ENCODE peak calls at places on chromosomes 13 and 19, in six cellular contexts. F is neural progenitor cell, G is hepatocyte, Q is HCT116, Z is SK-N-SH, W is OCI-LY7. B is an unnamed sample.

GRCh38 chr13:86909318-86909717 is 761.9 kb upstream of the SLITRK5 start:
- DNase-seq in F (no peak), G (no peak), Q (no peak), Z (no peak), W (no peak), B (no peak)

GRCh38 chr13:107348931-107349330 is 781.0 kb upstream of the ARGLU1 start:
- DNase-seq in F (no peak), G (no peak), Q (no peak), Z (peak), W (no peak), B (no peak)

GRCh38 chr19:29303707-29304090 is 90.7 kb upstream of the UQCRFS1 start:
- DNase-seq in F (no peak), G (no peak), Q (no peak), Z (no peak), W (no peak), B (no peak)

GRCh38 chr19:4984448-4984990 is 15.6 kb downstream of the KDM4B start:
- DNase-seq in F (no peak), G (no peak), Q (no peak), Z (peak), W (no peak), B (no peak)

GRCh38 chr19:17755977-17756670 is 4.8 kb downstream of the FCHO1 start:
- DNase-seq in F (peak), G (peak), Q (no peak), Z (peak), W (peak), B (peak)

GRCh38 chr19:18586311-18586710 is 2.3 kb upstream of the REX1BD start:
- DNase-seq in F (no peak), G (no peak), Q (no peak), Z (no peak), W (peak), B (no peak)

GRCh38 chr13:50529154-50529882 is 314.2 kb downstream of the DLEU7 start:
- DNase-seq in F (no peak), G (peak), Q (peak), Z (peak), W (no peak), B (no peak)

GRCh38 chr13:34037636-34038325 is 219.8 kb downstream of the RFC3 start:
- DNase-seq in F (peak), G (no peak), Q (no peak), Z (no peak), W (peak), B (peak)

GRCh38 chr13:92959790-92960189 is 266.8 kb upstream of the GPC6 start:
- DNase-seq in F (no peak), G (no peak), Q (no peak), Z (no peak), W (no peak), B (no peak)

GRCh38 chr19:7986321-7987083 is 18.9 kb downstream of the ELAVL1 start:
- DNase-seq in F (no peak), G (no peak), Q (no peak), Z (no peak), W (no peak), B (no peak)

GRCh38 chr13:31521466-31521865 is 217.9 kb upstream of the RXFP2 start:
- DNase-seq in F (no peak), G (no peak), Q (no peak), Z (no peak), W (no peak), B (no peak)

GRCh38 chr13:48233886-48234488 is 981 bp downstream of the ITM2B start:
- DNase-seq in F (peak), G (peak), Q (no peak), Z (no peak), W (no peak), B (peak)

GRCh38 chr13:104408733-104409132 is 1342.5 kb upstream of the SLC10A2 start:
- DNase-seq in F (no peak), G (no peak), Q (no peak), Z (no peak), W (no peak), B (no peak)

GRCh38 chr13:52949044-52949443 is 79.6 kb upstream of the OLFM4 start:
- DNase-seq in F (no peak), G (no peak), Q (no peak), Z (no peak), W (no peak), B (no peak)

GRCh38 chr13:23087884-23088283 is 92.9 kb upstream of the SGCG start:
- DNase-seq in F (peak), G (peak), Q (peak), Z (peak), W (peak), B (peak)

GRCh38 chr13:45889582-45890243 is 38.2 kb upstream of the SIAH3 start:
- DNase-seq in F (no peak), G (no peak), Q (no peak), Z (no peak), W (no peak), B (no peak)

GRCh38 chr19:4284176-4284958 is 5.3 kb downstream of the SHD start:
- DNase-seq in F (peak), G (peak), Q (peak), Z (peak), W (peak), B (peak)

GRCh38 chr19:39845172-39845571 is 1.0 kb downstream of the FBL start:
- DNase-seq in F (no peak), G (no peak), Q (no peak), Z (no peak), W (peak), B (no peak)

GRCh38 chr13:107586216-107586615 is 629.1 kb downstream of the LIG4 start:
- DNase-seq in F (no peak), G (no peak), Q (no peak), Z (no peak), W (no peak), B (no peak)

GRCh38 chr13:99176309-99177276 is 24.1 kb upstream of the UBAC2 start:
- DNase-seq in F (peak), G (peak), Q (peak), Z (peak), W (peak), B (peak)

GRCh38 chr13:89740994-89741678 is 1606.4 kb upstream of the MIR17HG start:
- DNase-seq in F (no peak), G (no peak), Q (no peak), Z (no peak), W (no peak), B (no peak)

GRCh38 chr19:23698711-23699520 is 11.9 kb upstream of the ZNF675 start:
- DNase-seq in F (no peak), G (peak), Q (no peak), Z (peak), W (no peak), B (peak)

DNA sequence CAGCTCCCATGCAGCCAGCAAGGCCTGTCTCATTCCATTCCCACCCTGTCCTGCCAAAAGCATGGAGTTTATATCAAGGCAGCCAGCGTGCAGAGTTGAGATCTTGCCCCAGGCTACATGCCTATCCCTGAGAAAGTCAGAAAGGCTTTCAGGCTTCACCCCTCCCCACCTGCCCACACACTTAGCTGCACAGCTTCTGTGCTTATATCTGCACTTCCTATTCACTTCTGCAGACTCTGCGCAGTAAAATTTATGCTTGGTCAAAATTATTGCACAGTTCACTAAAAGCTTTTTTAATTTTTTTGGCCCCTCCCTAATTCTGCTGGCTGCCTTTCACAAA is 12.5 kb upstream of the ZNF675 start:
- DNase-seq in F (no peak), G (no peak), Q (no peak), Z (peak), W (no peak), B (no peak)
- TF ChIP-seq EZH2phosphoT487 in F (no peak), G (no peak), Q (no peak), Z (no peak), W (no peak), B (no peak)

GRCh38 chr13:43388282-43389034 is 365.1 kb downstream of the DNAJC15 start:
- DNase-seq in F (no peak), G (peak), Q (peak), Z (no peak), W (no peak), B (no peak)
- TF ChIP-seq EZH2phosphoT487 in F (no peak), G (no peak), Q (no peak), Z (no peak), W (no peak), B (no peak)

GRCh38 chr19:38693380-38694223 is 46.2 kb downstream of the ACTN4 start:
- DNase-seq in F (peak), G (no peak), Q (peak), Z (no peak), W (peak), B (peak)
- TF ChIP-seq EZH2phosphoT487 in F (peak), G (no peak), Q (no peak), Z (no peak), W (no peak), B (no peak)

GRCh38 chr19:50896591-50897190 is 14.5 kb downstream of the KLK4 start:
- DNase-seq in F (no peak), G (peak), Q (peak), Z (no peak), W (peak), B (no peak)
- TF ChIP-seq EZH2phosphoT487 in F (no peak), G (no peak), Q (no peak), Z (no peak), W (no peak), B (no peak)

GRCh38 chr19:46536391-46536790 is 40.7 kb upstream of the PNMA8B start:
- DNase-seq in F (no peak), G (no peak), Q (no peak), Z (no peak), W (no peak), B (no peak)

GRCh38 chr19:46533085-46534081 is 37.7 kb upstream of the PNMA8B start:
- DNase-seq in F (peak), G (no peak), Q (no peak), Z (peak), W (no peak), B (peak)

GRCh38 chr19:46542428-46543230 is 47.0 kb upstream of the PNMA8B start:
- DNase-seq in F (peak), G (peak), Q (peak), Z (peak), W (peak), B (peak)

DNA sequence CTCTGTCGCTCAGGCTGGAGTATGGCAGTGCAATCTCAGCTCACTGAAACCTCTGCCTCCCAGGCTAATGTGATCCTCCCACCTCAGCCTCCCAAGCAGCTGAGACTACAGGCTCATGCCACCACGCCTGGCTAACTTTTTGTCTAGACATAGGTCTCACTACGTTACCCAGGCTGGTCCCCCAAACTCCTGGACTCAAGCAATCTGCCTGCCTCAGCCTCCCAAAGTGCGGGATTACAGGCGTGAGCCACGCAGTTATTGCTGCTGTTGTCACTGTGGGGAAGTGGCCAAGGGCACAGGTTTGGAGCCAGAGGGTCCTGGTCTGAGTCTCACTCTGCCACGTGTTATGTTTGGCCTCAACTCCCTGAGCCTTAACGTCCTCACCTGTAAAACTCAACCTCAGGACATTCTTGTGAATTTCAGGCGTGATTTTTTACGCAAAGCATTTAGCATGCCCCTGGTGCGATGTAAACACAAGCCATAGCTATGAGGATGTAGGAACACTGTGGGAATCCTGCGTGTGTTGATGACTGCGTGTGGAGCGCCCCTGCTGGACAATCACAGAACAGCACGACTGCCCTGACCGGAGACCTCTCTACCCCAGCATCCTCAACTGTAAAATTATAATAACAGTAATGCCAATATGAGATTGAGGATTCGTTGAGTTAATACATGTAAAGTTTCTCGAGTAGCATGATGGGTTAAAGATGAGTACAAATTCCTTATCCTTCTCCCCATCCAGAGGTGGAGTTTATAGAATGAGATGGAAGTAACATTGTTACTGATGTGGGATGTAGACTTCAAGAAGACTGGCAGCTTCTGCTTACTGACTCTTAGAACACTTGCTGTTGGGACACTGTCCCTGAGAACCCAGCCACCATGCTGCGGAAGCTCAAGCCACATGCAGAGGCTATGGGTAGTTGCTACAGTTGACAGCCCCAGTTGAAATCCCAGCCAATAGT is 41.8 kb upstream of the PNMA8B start:
- DNase-seq in F (peak), G (peak), Q (no peak), Z (peak), W (peak), B (peak)
- TF ChIP-seq EZH2phosphoT487 in F (no peak), G (no peak), Q (no peak), Z (no peak), W (no peak), B (no peak)

GRCh38 chr13:73168993-73169401 is 110.2 kb downstream of the KLF5 start:
- DNase-seq in F (no peak), G (no peak), Q (no peak), Z (no peak), W (no peak), B (no peak)
- TF ChIP-seq EZH2phosphoT487 in F (no peak), G (no peak), Q (no peak), Z (no peak), W (no peak), B (no peak)

DNA sequence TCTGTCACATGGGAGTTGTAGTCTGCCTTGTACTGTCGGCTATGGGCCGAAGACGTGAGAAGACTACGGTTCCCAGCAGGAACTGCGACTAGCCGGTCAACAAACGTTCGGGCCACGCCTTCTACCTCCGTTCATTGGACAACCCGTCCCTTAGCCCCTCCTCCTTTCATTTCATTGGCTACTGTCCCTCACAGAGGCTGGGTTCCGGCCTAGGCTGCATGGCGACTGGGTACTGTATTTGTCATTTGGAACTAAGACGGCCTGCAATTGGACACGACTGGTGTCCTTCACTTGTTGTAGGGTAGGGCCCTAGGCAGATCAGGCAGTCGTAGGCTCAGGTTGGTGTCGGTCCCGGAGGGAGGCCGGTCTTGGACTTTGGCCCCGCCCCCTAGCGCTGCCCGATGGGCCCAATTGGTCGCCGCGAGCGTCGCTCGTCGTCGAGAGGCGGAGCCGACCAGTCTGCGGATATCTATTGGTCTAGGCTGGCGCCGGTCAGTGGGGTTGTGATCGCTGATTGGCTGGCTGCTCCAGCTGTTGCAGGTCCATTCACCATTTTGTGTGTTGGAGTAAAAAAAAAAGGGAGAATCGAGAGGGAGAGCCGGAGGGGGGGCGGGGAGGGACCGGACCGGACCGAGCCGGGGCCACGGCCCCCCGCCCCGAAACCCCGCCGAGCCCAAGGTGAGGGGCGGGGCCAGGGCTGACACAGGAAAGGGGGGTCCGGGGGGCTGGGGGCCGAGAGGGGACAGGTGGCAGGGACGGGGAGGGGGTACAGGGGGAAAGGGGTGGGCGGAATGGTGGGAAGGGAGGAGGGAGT is at the start of gene CIC:
- DNase-seq in F (peak), G (peak), Q (peak), Z (peak), W (peak), B (peak)
- TF ChIP-seq EZH2phosphoT487 in F (no peak), G (no peak), Q (no peak), Z (no peak), W (no peak), B (no peak)

GRCh38 chr19:1266116-1266817 is 2.9 kb upstream of the CIRBP start:
- DNase-seq in F (peak), G (peak), Q (no peak), Z (peak), W (peak), B (peak)

GRCh38 chr19:1268392-1269064 is 604 bp upstream of the CIRBP start:
- DNase-seq in F (no peak), G (no peak), Q (no peak), Z (no peak), W (no peak), B (no peak)

GRCh38 chr19:1265611-1266115 is 3.5 kb upstream of the CIRBP start:
- DNase-seq in F (no peak), G (peak), Q (no peak), Z (no peak), W (no peak), B (no peak)

GRCh38 chr19:1267441-1268391 is 1.4 kb upstream of the CIRBP start:
- DNase-seq in F (peak), G (no peak), Q (no peak), Z (no peak), W (peak), B (no peak)

DNA sequence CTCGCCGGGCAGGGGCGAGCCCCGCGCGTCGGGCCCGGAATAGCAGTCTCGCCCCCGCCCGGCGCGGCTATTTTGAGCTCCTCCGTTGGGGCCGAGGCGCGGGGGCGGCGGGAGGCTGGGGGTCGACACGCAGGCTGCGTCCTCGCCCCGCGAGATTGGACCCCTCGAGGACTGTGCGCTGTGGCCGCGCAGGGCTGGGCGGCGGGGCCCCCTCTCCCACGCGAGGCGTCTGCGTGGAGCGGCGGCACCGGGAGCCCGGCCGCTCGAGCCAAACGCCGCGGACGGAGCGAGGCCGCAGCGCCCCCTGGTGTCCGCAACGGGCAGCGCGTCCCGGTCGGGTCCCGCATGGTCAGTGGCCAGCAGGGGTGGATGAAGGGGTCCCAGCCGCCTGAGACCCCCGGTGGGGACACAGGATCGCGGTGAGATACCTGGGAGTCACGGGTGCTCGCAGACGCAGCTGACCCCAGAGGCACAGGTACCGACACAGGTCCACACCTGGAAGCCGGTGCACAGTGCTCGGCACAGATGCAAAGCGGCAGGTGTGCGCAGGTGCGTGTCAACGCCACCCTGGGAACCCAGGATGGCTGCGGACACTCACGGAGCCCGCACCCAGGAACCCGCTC is 2.2 kb upstream of the CIRBP start:
- DNase-seq in F (peak), G (peak), Q (no peak), Z (peak), W (peak), B (peak)
- TF ChIP-seq EZH2phosphoT487 in F (no peak), G (no peak), Q (no peak), Z (no peak), W (no peak), B (no peak)

B was measured in GM23338.